ENCODE peak calls at places on chromosomes 12 and 14, in eight cellular contexts. Z, X, G, L, I, N, V and P are unnamed samples.

GRCh38 chr14:75499084-75499875 is 23.0 kb upstream of the BATF start:
- DNase-seq in Z (no peak), X (peak), G (no peak), L (no peak), I (no peak), N (no peak), V (no peak), P (no peak)

GRCh38 chr14:29301571-29301970 is 535.0 kb downstream of the FOXG1 start:
- DNase-seq in Z (no peak), X (no peak), G (no peak), L (no peak), I (peak), N (no peak), V (no peak), P (no peak)

GRCh38 chr14:81402123-81402495 is 2.0 kb upstream of the STON2 start:
- DNase-seq in Z (peak), X (no peak), G (no peak), L (no peak), I (peak), N (peak), V (peak), P (peak)

GRCh38 chr12:15212877-15213276 is 8.3 kb downstream of the RERG start:
- DNase-seq in Z (no peak), X (no peak), G (no peak), L (no peak), I (no peak), N (no peak), V (no peak), P (no peak)

GRCh38 chr12:6554168-6554989 is 1.5 kb downstream of the IFFO1 start:
- DNase-seq in Z (peak), X (no peak), G (no peak), L (peak), I (peak), N (peak), V (peak), P (peak)

GRCh38 chr14:65131176-65131765 is 29.0 kb upstream of the MAX start:
- DNase-seq in Z (peak), X (no peak), G (no peak), L (no peak), I (peak), N (no peak), V (peak), P (peak)

GRCh38 chr12:57462307-57463253 is 3.0 kb downstream of the GLI1 start:
- DNase-seq in Z (peak), X (peak), G (no peak), L (peak), I (peak), N (peak), V (peak), P (peak)

GRCh38 chr12:3132636-3133409 is 55.6 kb downstream of the TSPAN9 start:
- DNase-seq in Z (peak), X (no peak), G (no peak), L (no peak), I (peak), N (peak), V (peak), P (peak)

GRCh38 chr14:93958567-93959238 is 17.7 kb downstream of the ASB2 start:
- DNase-seq in Z (no peak), X (no peak), G (no peak), L (no peak), I (no peak), N (no peak), V (no peak), P (no peak)

GRCh38 chr14:74573421-74574091 is 38.5 kb downstream of the LTBP2 start:
- DNase-seq in Z (no peak), X (no peak), G (no peak), L (no peak), I (no peak), N (no peak), V (peak), P (peak)

GRCh38 chr14:99437706-99438105 is 43.0 kb downstream of the SETD3 start:
- DNase-seq in Z (no peak), X (no peak), G (no peak), L (no peak), I (no peak), N (no peak), V (no peak), P (no peak)

GRCh38 chr14:81087230-81087629 is 131.8 kb downstream of the TSHR start:
- DNase-seq in Z (no peak), X (no peak), G (no peak), L (no peak), I (no peak), N (no peak), V (no peak), P (no peak)

GRCh38 chr14:34718750-34719304 is 4.4 kb upstream of the CFL2 start:
- DNase-seq in Z (no peak), X (no peak), G (no peak), L (no peak), I (peak), N (no peak), V (peak), P (peak)

GRCh38 chr12:94299846-94300245 is 151.5 kb downstream of the PLXNC1 start:
- DNase-seq in Z (no peak), X (no peak), G (no peak), L (no peak), I (no peak), N (no peak), V (no peak), P (no peak)

DNA sequence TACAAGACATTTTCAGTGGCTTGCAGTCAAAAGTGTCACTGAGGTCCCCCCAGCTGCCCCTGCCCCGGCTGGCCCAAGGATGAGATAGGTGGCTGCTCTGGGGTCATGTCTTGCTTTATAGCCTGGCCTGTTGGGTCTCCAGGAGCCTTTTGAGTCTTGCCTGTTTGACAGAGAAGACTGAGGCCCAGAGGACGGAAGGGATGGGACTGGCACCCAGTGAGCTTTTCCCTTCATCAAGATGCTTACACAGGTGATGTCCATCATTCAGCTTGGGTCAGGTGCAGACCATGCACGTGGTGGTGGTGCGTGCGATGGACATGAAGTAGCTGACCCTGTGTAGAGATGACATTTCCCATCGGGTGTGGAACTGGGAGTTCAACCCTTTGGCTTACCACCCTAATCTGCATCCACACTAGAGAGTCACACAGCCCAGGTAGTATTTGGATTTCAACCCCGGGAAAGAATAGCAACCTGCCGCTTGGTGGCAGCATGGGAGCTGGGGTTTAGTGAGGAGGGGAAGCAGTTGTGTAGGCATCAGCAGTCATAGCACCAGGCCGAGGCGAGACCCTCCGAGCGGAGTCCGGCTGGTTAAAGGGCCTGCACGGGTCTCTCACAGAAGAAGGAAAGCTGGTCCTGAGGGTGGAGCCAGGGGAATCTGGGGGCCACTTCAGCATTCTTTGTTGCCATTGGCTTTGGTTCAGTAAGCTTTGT is 12.2 kb downstream of the CKB start:
- DNase-seq in Z (no peak), X (no peak), G (no peak), L (no peak), I (no peak), N (no peak), V (no peak), P (no peak)
- TF ChIP-seq CTCF in Z (no peak), X (no peak), G (no peak), L (no peak), I (no peak), N (no peak), V (no peak), P (no peak)

GRCh38 chr14:102528441-102529170 is 19.0 kb upstream of the ANKRD9 start:
- DNase-seq in Z (no peak), X (no peak), G (no peak), L (no peak), I (no peak), N (no peak), V (no peak), P (no peak)
- H3K4me3 ChIP-seq in Z (no peak), X (no peak), G (no peak), L (no peak), I (no peak), N (no peak), V (no peak), P (no peak)

GRCh38 chr14:46661728-46662127 is 10.1 kb upstream of the RPL10L start:
- DNase-seq in Z (no peak), X (no peak), G (no peak), L (no peak), I (no peak), N (no peak), V (no peak), P (peak)
- TF ChIP-seq CTCF in Z (no peak), X (no peak), G (no peak), L (no peak), I (no peak), N (no peak), V (peak), P (peak)

GRCh38 chr14:56102901-56103409 is 15.3 kb upstream of the PELI2 start:
- DNase-seq in Z (no peak), X (no peak), G (no peak), L (no peak), I (peak), N (no peak), V (no peak), P (peak)

GRCh38 chr14:56112781-56113180 is 5.4 kb upstream of the PELI2 start:
- DNase-seq in Z (no peak), X (no peak), G (no peak), L (no peak), I (no peak), N (no peak), V (no peak), P (no peak)

GRCh38 chr14:56107615-56108014 is 10.6 kb upstream of the PELI2 start:
- DNase-seq in Z (no peak), X (no peak), G (no peak), L (no peak), I (no peak), N (no peak), V (no peak), P (no peak)

GRCh38 chr14:56108057-56108456 is 10.2 kb upstream of the PELI2 start:
- DNase-seq in Z (no peak), X (no peak), G (no peak), L (no peak), I (no peak), N (no peak), V (no peak), P (no peak)
- H3K4me3 ChIP-seq in Z (no peak), X (no peak), G (no peak), L (no peak), I (no peak), N (no peak), V (no peak), P (no peak)

GRCh38 chr12:120971299-120972180 is 6.8 kb upstream of the HNF1A start:
- DNase-seq in Z (peak), X (no peak), G (no peak), L (no peak), I (peak), N (peak), V (peak), P (peak)
- TF ChIP-seq CTCF in Z (peak), X (no peak), G (peak), L (peak), I (peak), N (peak), V (peak), P (peak)